ENCODE peak calls at places on chromosomes 4 and X, in nine cellular contexts. One of them, this sample, is unnamed.

GRCh38 chrX:30957753-30958152 is 68.7 kb upstream of the TAB3 start:
- DNase-seq in GM23338: no peak
- DNase-seq in SK-N-MC: no peak
- DNase-seq in K562: no peak
- DNase-seq in neural progenitor cell: no peak
- DNase-seq in HCT116: no peak
- DNase-seq in mammary epithelial cell: peak
- DNase-seq in DND-41: no peak
- DNase-seq in GM23248: peak
- DNase-seq in this sample: no peak

GRCh38 chr4:147547314-147548056 is 66.6 kb downstream of the EDNRA start:
- DNase-seq in GM23338: no peak
- DNase-seq in SK-N-MC: no peak
- DNase-seq in K562: no peak
- DNase-seq in neural progenitor cell: no peak
- DNase-seq in HCT116: no peak
- DNase-seq in mammary epithelial cell: peak
- DNase-seq in DND-41: no peak
- DNase-seq in GM23248: peak
- DNase-seq in this sample: no peak

GRCh38 chrX:10620121-10620699 is at the start of gene MID1:
- DNase-seq in GM23338: peak
- DNase-seq in SK-N-MC: no peak
- DNase-seq in K562: no peak
- DNase-seq in neural progenitor cell: peak
- DNase-seq in HCT116: peak
- DNase-seq in mammary epithelial cell: peak
- DNase-seq in DND-41: no peak
- DNase-seq in GM23248: peak
- DNase-seq in this sample: peak

GRCh38 chr4:4582653-4583052 is 40.8 kb upstream of the STX18 start:
- DNase-seq in GM23338: peak
- DNase-seq in SK-N-MC: no peak
- DNase-seq in K562: no peak
- DNase-seq in neural progenitor cell: peak
- DNase-seq in HCT116: no peak
- DNase-seq in mammary epithelial cell: no peak
- DNase-seq in DND-41: no peak
- DNase-seq in GM23248: no peak
- DNase-seq in this sample: no peak

GRCh38 chr4:6472008-6472386 is 417 bp downstream of the PPP2R2C start:
- DNase-seq in GM23338: no peak
- DNase-seq in SK-N-MC: no peak
- DNase-seq in K562: no peak
- DNase-seq in neural progenitor cell: no peak
- DNase-seq in HCT116: no peak
- DNase-seq in mammary epithelial cell: no peak
- DNase-seq in DND-41: no peak
- DNase-seq in GM23248: no peak
- DNase-seq in this sample: no peak

GRCh38 chr4:2378898-2379297 is 39.5 kb downstream of the ZFYVE28 start:
- DNase-seq in GM23338: no peak
- DNase-seq in SK-N-MC: no peak
- DNase-seq in K562: no peak
- DNase-seq in neural progenitor cell: no peak
- DNase-seq in HCT116: no peak
- DNase-seq in mammary epithelial cell: no peak
- DNase-seq in DND-41: no peak
- DNase-seq in GM23248: no peak
- DNase-seq in this sample: no peak

GRCh38 chr4:162852642-162853041 is 314.0 kb downstream of the NAF1 start:
- DNase-seq in GM23338: peak
- DNase-seq in SK-N-MC: no peak
- DNase-seq in K562: no peak
- DNase-seq in neural progenitor cell: peak
- DNase-seq in HCT116: no peak
- DNase-seq in mammary epithelial cell: no peak
- DNase-seq in DND-41: no peak
- DNase-seq in GM23248: no peak
- DNase-seq in this sample: no peak

GRCh38 chr4:87067120-87067885 is 132.5 kb downstream of the AFF1 start:
- DNase-seq in GM23338: no peak
- DNase-seq in SK-N-MC: no peak
- DNase-seq in K562: no peak
- DNase-seq in neural progenitor cell: no peak
- DNase-seq in HCT116: no peak
- DNase-seq in mammary epithelial cell: no peak
- DNase-seq in DND-41: no peak
- DNase-seq in GM23248: no peak
- DNase-seq in this sample: no peak

GRCh38 chrX:49754238-49754857 is 58.6 kb upstream of the PAGE1 start:
- DNase-seq in GM23338: peak
- DNase-seq in SK-N-MC: peak
- DNase-seq in K562: peak
- DNase-seq in neural progenitor cell: peak
- DNase-seq in HCT116: peak
- DNase-seq in mammary epithelial cell: peak
- DNase-seq in DND-41: peak
- DNase-seq in GM23248: peak
- DNase-seq in this sample: peak

GRCh38 chrX:84339507-84340364 is 151.7 kb upstream of the RPS6KA6 start:
- DNase-seq in GM23338: peak
- DNase-seq in SK-N-MC: peak
- DNase-seq in K562: peak
- DNase-seq in neural progenitor cell: peak
- DNase-seq in HCT116: no peak
- DNase-seq in mammary epithelial cell: peak
- DNase-seq in DND-41: no peak
- DNase-seq in GM23248: peak
- DNase-seq in this sample: peak

GRCh38 chrX:42597481-42597880 is 180.5 kb downstream of the PPP1R2C start:
- DNase-seq in GM23338: no peak
- DNase-seq in SK-N-MC: no peak
- DNase-seq in K562: no peak
- DNase-seq in neural progenitor cell: peak
- DNase-seq in HCT116: no peak
- DNase-seq in mammary epithelial cell: no peak
- DNase-seq in DND-41: no peak
- DNase-seq in GM23248: no peak
- DNase-seq in this sample: no peak

GRCh38 chr4:183635333-183635732 is 23.7 kb downstream of the RWDD4 start:
- DNase-seq in GM23338: peak
- DNase-seq in SK-N-MC: no peak
- DNase-seq in K562: no peak
- DNase-seq in neural progenitor cell: peak
- DNase-seq in HCT116: no peak
- DNase-seq in mammary epithelial cell: no peak
- DNase-seq in DND-41: no peak
- DNase-seq in GM23248: no peak
- DNase-seq in this sample: no peak

GRCh38 chrX:1397001-1397400 is 5.1 kb upstream of the SLC25A6 start:
- DNase-seq in GM23338: no peak
- DNase-seq in SK-N-MC: no peak
- DNase-seq in K562: no peak
- DNase-seq in neural progenitor cell: no peak
- DNase-seq in HCT116: no peak
- DNase-seq in mammary epithelial cell: no peak
- DNase-seq in DND-41: no peak
- DNase-seq in GM23248: no peak
- DNase-seq in this sample: no peak

GRCh38 chr4:140243345-140243753 is 89.4 kb upstream of the MAML3 start:
- DNase-seq in GM23338: no peak
- DNase-seq in SK-N-MC: no peak
- DNase-seq in K562: no peak
- DNase-seq in neural progenitor cell: peak
- DNase-seq in HCT116: no peak
- DNase-seq in mammary epithelial cell: no peak
- DNase-seq in DND-41: peak
- DNase-seq in GM23248: no peak
- DNase-seq in this sample: peak

GRCh38 chrX:68403522-68403921 is 29.8 kb downstream of the OPHN1 start:
- DNase-seq in GM23338: no peak
- DNase-seq in SK-N-MC: no peak
- DNase-seq in K562: no peak
- DNase-seq in neural progenitor cell: no peak
- DNase-seq in HCT116: no peak
- DNase-seq in mammary epithelial cell: no peak
- DNase-seq in DND-41: no peak
- DNase-seq in GM23248: no peak
- DNase-seq in this sample: no peak

GRCh38 chr4:3473943-3474335 is 10.8 kb downstream of the DOK7 start:
- DNase-seq in GM23338: no peak
- DNase-seq in SK-N-MC: no peak
- DNase-seq in K562: no peak
- DNase-seq in neural progenitor cell: peak
- DNase-seq in HCT116: no peak
- DNase-seq in mammary epithelial cell: no peak
- DNase-seq in DND-41: no peak
- DNase-seq in GM23248: no peak
- DNase-seq in this sample: no peak

GRCh38 chrX:150258463-150259430 is 104.4 kb upstream of the MAMLD1 start:
- DNase-seq in GM23338: no peak
- DNase-seq in SK-N-MC: no peak
- DNase-seq in K562: no peak
- DNase-seq in neural progenitor cell: no peak
- DNase-seq in HCT116: no peak
- DNase-seq in mammary epithelial cell: no peak
- DNase-seq in DND-41: no peak
- DNase-seq in GM23248: peak
- DNase-seq in this sample: no peak

GRCh38 chrX:77658886-77659285 is 127.1 kb downstream of the ATRX start:
- DNase-seq in GM23338: no peak
- DNase-seq in SK-N-MC: no peak
- DNase-seq in K562: no peak
- DNase-seq in neural progenitor cell: no peak
- DNase-seq in HCT116: no peak
- DNase-seq in mammary epithelial cell: no peak
- DNase-seq in DND-41: no peak
- DNase-seq in GM23248: no peak
- DNase-seq in this sample: no peak

DNA sequence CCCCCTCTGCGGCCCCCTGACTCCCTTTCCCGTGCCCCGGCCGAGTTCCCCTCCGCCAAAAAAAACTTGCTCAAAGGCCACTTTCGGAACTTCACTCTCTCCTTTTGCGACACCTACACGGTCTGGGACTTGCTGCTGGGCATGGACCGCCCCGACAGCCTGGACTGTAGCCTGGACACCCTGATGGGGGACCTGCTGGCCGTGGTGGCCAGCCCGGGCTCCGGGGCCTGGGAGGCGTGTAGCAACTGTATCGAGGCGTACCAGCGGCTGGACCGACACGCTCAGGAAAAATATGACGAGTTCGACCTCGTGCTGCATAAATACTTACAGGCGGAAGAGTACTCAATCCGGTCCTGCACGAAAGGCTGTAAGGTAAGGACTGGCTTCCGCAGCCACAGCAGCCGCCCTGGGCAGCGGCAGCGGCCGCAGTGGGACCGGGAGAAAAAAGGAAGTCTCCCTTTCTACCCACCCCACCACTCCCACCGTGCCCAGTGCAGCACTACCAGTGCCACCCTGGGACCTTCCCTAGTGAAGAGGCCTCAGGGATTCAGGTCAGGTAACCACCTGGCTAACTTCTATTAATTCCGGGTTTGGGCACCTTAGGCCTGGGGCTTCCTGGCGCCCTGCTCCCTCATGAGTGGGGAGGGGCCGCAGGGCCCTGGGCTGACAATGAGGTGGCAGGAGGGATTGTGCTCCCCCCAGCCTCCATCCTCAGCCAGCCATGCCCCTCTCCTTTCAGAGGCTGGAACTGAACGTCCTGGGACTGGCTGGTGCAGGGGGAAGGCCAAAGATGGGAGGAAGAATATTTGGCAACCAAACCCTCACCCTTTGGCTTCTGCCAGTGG is 1.9 kb downstream of the NALF2 start:
- DNase-seq in GM23338: peak
- DNase-seq in SK-N-MC: no peak
- DNase-seq in K562: no peak
- DNase-seq in neural progenitor cell: peak
- DNase-seq in HCT116: no peak
- DNase-seq in mammary epithelial cell: no peak
- DNase-seq in DND-41: no peak
- DNase-seq in GM23248: no peak
- DNase-seq in this sample: no peak
- TF ChIP-seq EZH2 in GM23338: no peak
- TF ChIP-seq EZH2 in SK-N-MC: no peak
- TF ChIP-seq EZH2 in K562: no peak
- TF ChIP-seq EZH2 in neural progenitor cell: peak
- TF ChIP-seq EZH2 in HCT116: no peak
- TF ChIP-seq EZH2 in mammary epithelial cell: peak
- TF ChIP-seq EZH2 in DND-41: no peak
- TF ChIP-seq EZH2 in GM23248: peak
- TF ChIP-seq EZH2 in this sample: no peak

GRCh38 chr4:78809928-78810835 is 34.0 kb downstream of the BMP2K start:
- DNase-seq in GM23338: peak
- DNase-seq in SK-N-MC: no peak
- DNase-seq in K562: peak
- DNase-seq in neural progenitor cell: no peak
- DNase-seq in HCT116: no peak
- DNase-seq in mammary epithelial cell: peak
- DNase-seq in DND-41: no peak
- DNase-seq in GM23248: no peak
- DNase-seq in this sample: no peak
- H3K4me3 ChIP-seq in GM23338: no peak
- H3K4me3 ChIP-seq in SK-N-MC: no peak
- H3K4me3 ChIP-seq in K562: no peak
- H3K4me3 ChIP-seq in neural progenitor cell: no peak
- H3K4me3 ChIP-seq in HCT116: no peak
- H3K4me3 ChIP-seq in mammary epithelial cell: no peak
- H3K4me3 ChIP-seq in DND-41: no peak
- H3K4me3 ChIP-seq in GM23248: no peak
- H3K4me3 ChIP-seq in this sample: no peak

GRCh38 chr4:48017108-48017527 is 546 bp downstream of the NIPAL1 start:
- DNase-seq in GM23338: peak
- DNase-seq in SK-N-MC: no peak
- DNase-seq in K562: peak
- DNase-seq in neural progenitor cell: peak
- DNase-seq in HCT116: peak
- DNase-seq in mammary epithelial cell: peak
- DNase-seq in DND-41: no peak
- DNase-seq in GM23248: peak
- DNase-seq in this sample: peak
- TF ChIP-seq EZH2 in GM23338: no peak
- TF ChIP-seq EZH2 in SK-N-MC: no peak
- TF ChIP-seq EZH2 in K562: no peak
- TF ChIP-seq EZH2 in neural progenitor cell: no peak
- TF ChIP-seq EZH2 in HCT116: no peak
- TF ChIP-seq EZH2 in mammary epithelial cell: no peak
- TF ChIP-seq EZH2 in DND-41: no peak
- TF ChIP-seq EZH2 in GM23248: no peak
- TF ChIP-seq EZH2 in this sample: no peak

DNA sequence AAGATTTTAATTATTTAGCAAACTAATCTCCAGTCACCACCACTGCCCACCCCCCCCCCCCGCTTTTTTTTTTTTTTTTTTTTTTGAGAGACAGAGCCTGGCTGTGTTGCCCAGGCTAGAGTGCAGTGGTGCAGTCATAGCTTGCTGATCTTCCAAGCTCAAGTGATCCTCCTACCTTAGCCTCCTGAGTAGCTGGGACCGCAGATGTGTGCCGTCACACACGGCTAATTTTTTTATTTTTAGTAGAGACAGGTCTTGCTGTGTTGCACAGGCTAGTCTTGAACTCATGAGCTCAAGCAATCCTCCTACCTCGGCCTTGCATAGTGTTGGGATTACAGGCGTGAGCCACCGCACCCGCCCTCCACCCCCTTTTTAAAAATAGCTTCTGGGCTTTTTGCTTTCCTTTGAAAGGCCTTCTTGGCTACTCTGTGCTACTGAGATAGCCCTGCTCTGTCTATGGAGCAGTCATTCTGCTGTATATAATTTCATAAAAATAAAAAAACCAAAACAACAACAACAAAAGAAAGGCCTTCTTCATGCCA is 18.7 kb downstream of the TXLNG start:
- DNase-seq in GM23338: no peak
- DNase-seq in SK-N-MC: no peak
- DNase-seq in K562: no peak
- DNase-seq in neural progenitor cell: no peak
- DNase-seq in HCT116: no peak
- DNase-seq in mammary epithelial cell: no peak
- DNase-seq in DND-41: no peak
- DNase-seq in GM23248: no peak
- DNase-seq in this sample: no peak
- H3K4me3 ChIP-seq in GM23338: no peak
- H3K4me3 ChIP-seq in SK-N-MC: no peak
- H3K4me3 ChIP-seq in K562: no peak
- H3K4me3 ChIP-seq in neural progenitor cell: no peak
- H3K4me3 ChIP-seq in HCT116: no peak
- H3K4me3 ChIP-seq in mammary epithelial cell: no peak
- H3K4me3 ChIP-seq in DND-41: no peak
- H3K4me3 ChIP-seq in GM23248: no peak
- H3K4me3 ChIP-seq in this sample: no peak

This sample was measured in A673.